ENCODE peak calls at places on chromosomes 5 and 9, in five cellular contexts. Y is fibroblast of lung, E is NCI-H524, Q is HuH-7, K is WTC11. R is an unnamed sample.

GRCh38 chr9:3240651-3241268 is 285.0 kb downstream of the RFX3 start:
- DNase-seq in Y (peak), E (peak), Q (peak), K (peak), R (peak)

GRCh38 chr5:95842955-95843544 is 20.5 kb upstream of the GLRX start:
- DNase-seq in Y (peak), E (no peak), Q (no peak), K (no peak), R (no peak)

GRCh38 chr9:91186311-91187101 is 175.2 kb downstream of the AUH start:
- DNase-seq in Y (peak), E (no peak), Q (no peak), K (no peak), R (no peak)

GRCh38 chr5:42912184-42912766 is 100.6 kb upstream of the SELENOP start:
- DNase-seq in Y (peak), E (peak), Q (peak), K (no peak), R (no peak)

GRCh38 chr5:123035320-123035949 is 1.1 kb downstream of the PPIC start:
- DNase-seq in Y (peak), E (peak), Q (peak), K (peak), R (no peak)

GRCh38 chr9:76697554-76697953 is 66.7 kb upstream of the PCA3 start:
- DNase-seq in Y (no peak), E (no peak), Q (no peak), K (no peak), R (no peak)

GRCh38 chr9:114314881-114315722 is 7.8 kb upstream of the ORM1 start:
- DNase-seq in Y (no peak), E (no peak), Q (no peak), K (no peak), R (no peak)

GRCh38 chr5:5145651-5146529 is 5.8 kb downstream of the ADAMTS16 start:
- DNase-seq in Y (peak), E (no peak), Q (no peak), K (no peak), R (no peak)

GRCh38 chr5:1201327-1202025 is at the start of gene SLC6A19:
- DNase-seq in Y (no peak), E (no peak), Q (no peak), K (no peak), R (no peak)

R was measured in NT2/D1.